ENCODE peak calls at places on chromosomes 3 and 15, in five cellular contexts. P, V, I, U and A are unnamed samples.

GRCh38 chr3:102525624-102526023 is 90.8 kb downstream of the ZPLD1 start:
- DNase-seq in P (no peak), I (no peak), U (no peak), V (no peak), A (no peak)

GRCh38 chr15:89444855-89445254 is 51.5 kb downstream of the RHCG start:
- DNase-seq in U (no peak), I (no peak), P (no peak), V (no peak), A (no peak)

GRCh38 chr3:152155654-152156053 is 113.1 kb upstream of the MBNL1 start:
- DNase-seq in P (no peak), I (no peak), U (no peak), V (no peak), A (no peak)

GRCh38 chr3:184786271-184787010 is 25.5 kb upstream of the VPS8 start:
- DNase-seq in U (peak; percentile 73), P (peak; percentile 92), I (no peak), V (peak; percentile 76), A (peak; percentile 51)

GRCh38 chr15:37764733-37765191 is 169.7 kb upstream of the TMCO5A start:
- DNase-seq in P (peak; percentile 74), V (no peak), I (no peak), U (no peak), A (peak; percentile 77)

GRCh38 chr3:5149306-5149880 is 27.3 kb downstream of the ARL8B start:
- DNase-seq in U (no peak), V (no peak), I (no peak), P (no peak), A (no peak)

GRCh38 chr3:154060606-154061380 is 60.4 kb upstream of the ARHGEF26 start:
- DNase-seq in U (no peak), P (peak; percentile 25), V (no peak), I (peak; percentile 35), A (no peak)

GRCh38 chr3:175983369-175983768 is 1124.2 kb downstream of the NAALADL2 start:
- DNase-seq in P (peak; percentile 61), U (no peak), I (no peak), V (no peak), A (no peak)

GRCh38 chr15:80403712-80404056 is 498 bp upstream of the ARNT2 start:
- DNase-seq in U (peak; percentile 51), P (no peak), V (peak; percentile 60), I (peak; percentile 50), A (no peak)

GRCh38 chr3:189720746-189721426 is 89.7 kb downstream of the TP63 start:
- DNase-seq in I (no peak), P (no peak), V (no peak), U (no peak), A (no peak)

GRCh38 chr3:172152869-172153268 is 113.5 kb downstream of the FNDC3B start:
- DNase-seq in U (no peak), V (no peak), I (no peak), P (peak; percentile 67), A (no peak)
- H3K4me1 ChIP-seq in U (peaks cover 64% of the 10 kb centered on the region), V (peaks cover 79% of the 10 kb centered on the region), I (peaks cover 25% of the 10 kb centered on the region), P (peaks cover 22% of the 10 kb centered on the region), A (peaks cover 30% of the 10 kb centered on the region)

DNA sequence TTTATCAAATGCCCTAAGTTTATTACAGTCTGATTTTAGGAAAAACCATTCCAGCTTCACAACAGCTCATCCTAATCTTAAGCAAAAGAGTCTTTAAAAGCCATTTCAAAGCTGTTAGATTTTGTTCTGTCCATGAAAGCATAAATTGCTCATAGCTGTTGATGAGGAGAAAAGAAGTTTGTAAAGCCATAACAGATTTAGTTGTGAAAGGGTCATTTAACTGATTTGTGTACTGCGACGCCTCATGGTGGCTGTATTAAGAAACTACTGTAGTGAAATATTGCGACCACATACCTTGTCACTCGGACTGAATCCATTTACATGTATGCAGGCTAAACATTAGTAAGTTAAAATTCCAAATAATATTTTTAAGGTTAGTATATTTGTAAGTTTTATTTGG is 20.9 kb downstream of the BBX start:
- DNase-seq in V (no peak), U (no peak), I (no peak), P (no peak), A (no peak)
- TF ChIP-seq CTCF in V (no peak), U (peak; percentile 11), I (peak; percentile 58), P (peak; percentile 6), A (peak; percentile 12)

DNA sequence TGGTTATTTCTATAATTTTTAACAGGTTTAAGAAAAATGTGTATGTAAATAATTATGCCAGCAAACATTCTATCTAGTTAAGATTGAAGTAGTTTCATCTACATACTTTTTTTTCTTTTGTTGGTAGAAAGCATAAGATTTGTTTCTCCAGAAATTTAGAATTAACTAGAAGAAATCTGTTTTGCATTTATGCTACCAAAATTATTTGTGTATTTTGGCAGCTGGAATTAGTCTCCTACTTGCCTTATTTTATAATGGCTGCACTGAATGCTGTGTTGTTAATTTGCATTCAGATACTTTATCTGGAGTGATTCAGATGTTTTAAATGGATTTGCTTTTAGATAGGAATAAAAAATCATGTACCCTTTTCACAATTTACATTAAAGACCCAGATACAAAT is 100.2 kb upstream of the NAALADL2 start:
- DNase-seq in V (no peak), I (no peak), U (no peak), P (no peak), A (no peak)
- H3K4me1 ChIP-seq in V (no peaks in the 10 kb centered on the region), I (no peaks in the 10 kb centered on the region), U (no peaks in the 10 kb centered on the region), P (no peaks in the 10 kb centered on the region), A (no peaks in the 10 kb centered on the region)

GRCh38 chr3:119349353-119349752 is 55.2 kb downstream of the ARHGAP31 start:
- DNase-seq in P (no peak), V (no peak), I (peak; percentile 76), U (no peak), A (no peak)

GRCh38 chr3:119350114-119350513 is 55.9 kb downstream of the ARHGAP31 start:
- DNase-seq in P (no peak), V (peak; percentile 65), I (peak; percentile 83), U (no peak), A (peak; percentile 30)

GRCh38 chr3:119356646-119357045 is 62.5 kb downstream of the ARHGAP31 start:
- DNase-seq in I (no peak), V (no peak), P (no peak), U (no peak), A (no peak)

GRCh38 chr3:119352235-119352634 is 58.1 kb downstream of the ARHGAP31 start:
- DNase-seq in I (no peak), U (no peak), P (peak; percentile 31), V (no peak), A (no peak)

DNA sequence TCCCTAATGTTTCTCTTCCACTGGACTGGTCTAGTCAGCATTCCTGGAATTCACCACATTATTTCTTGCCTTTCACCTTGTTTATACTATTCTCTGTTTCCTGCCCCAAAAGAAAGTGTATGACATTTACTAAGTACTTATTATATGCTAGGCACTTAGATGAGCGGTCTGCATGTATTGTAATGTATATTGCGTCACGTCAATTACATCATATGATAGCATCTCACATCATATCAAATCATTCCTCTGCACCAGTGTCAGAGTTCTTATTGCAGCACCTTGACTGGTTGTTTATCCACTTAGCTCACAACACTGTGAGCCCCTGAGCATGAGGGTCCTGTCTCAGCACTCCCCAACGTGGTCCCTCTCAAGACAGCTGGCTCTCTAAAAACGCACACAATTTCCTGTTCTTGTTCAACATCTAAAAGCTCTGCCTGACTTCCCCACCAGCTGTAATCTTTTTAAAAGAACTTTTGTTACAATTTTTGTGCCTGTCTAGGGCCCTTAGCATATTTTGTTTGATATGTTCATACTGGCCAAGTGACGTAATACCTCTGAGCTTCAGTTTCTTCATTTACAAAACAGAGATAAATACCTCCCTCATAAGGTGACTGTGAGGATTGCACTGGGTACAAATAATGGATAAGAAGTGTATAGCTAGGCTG is 58.8 kb downstream of the ARHGAP31 start:
- DNase-seq in V (no peak), I (no peak), U (no peak), P (peak; percentile 89), A (no peak)
- TF ChIP-seq CTCF in V (peak; percentile 35), I (peak; percentile 38), U (peak; percentile 40), P (peak; percentile 64), A (peak; percentile 44)

GRCh38 chr15:75517233-75517632 is 61.9 kb downstream of the PTPN9 start:
- DNase-seq in V (no peak), P (peak; percentile 36), U (no peak), I (no peak), A (no peak)
- H3K4me1 ChIP-seq in V (no peaks in the 10 kb centered on the region), P (no peaks in the 10 kb centered on the region), U (no peaks in the 10 kb centered on the region), I (no peaks in the 10 kb centered on the region), A (no peaks in the 10 kb centered on the region)

DNA sequence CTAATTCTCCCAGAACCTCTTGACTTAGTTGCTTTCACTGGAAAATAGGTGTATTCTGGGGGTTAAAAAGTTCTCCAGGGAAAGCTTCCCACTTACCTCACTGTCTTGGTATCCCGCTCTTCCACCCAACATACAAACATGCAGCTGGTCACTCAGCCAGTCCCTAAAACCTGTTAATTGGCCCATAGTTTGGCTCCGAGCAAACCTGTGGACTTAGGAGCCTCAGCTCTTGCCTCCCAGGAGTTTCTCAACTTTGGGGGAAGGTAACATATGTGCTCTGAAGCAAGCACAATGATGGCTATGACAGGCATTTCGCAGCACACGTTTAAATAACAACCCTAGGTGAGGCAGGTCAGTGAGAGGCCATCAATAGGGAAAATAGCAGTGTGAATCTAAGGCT is 25.8 kb upstream of the LRRFIP2 start:
- DNase-seq in V (no peak), I (no peak), P (no peak), U (no peak), A (no peak)
- TF ChIP-seq CTCF in V (no peak), I (no peak), P (no peak), U (no peak), A (no peak)

DNA sequence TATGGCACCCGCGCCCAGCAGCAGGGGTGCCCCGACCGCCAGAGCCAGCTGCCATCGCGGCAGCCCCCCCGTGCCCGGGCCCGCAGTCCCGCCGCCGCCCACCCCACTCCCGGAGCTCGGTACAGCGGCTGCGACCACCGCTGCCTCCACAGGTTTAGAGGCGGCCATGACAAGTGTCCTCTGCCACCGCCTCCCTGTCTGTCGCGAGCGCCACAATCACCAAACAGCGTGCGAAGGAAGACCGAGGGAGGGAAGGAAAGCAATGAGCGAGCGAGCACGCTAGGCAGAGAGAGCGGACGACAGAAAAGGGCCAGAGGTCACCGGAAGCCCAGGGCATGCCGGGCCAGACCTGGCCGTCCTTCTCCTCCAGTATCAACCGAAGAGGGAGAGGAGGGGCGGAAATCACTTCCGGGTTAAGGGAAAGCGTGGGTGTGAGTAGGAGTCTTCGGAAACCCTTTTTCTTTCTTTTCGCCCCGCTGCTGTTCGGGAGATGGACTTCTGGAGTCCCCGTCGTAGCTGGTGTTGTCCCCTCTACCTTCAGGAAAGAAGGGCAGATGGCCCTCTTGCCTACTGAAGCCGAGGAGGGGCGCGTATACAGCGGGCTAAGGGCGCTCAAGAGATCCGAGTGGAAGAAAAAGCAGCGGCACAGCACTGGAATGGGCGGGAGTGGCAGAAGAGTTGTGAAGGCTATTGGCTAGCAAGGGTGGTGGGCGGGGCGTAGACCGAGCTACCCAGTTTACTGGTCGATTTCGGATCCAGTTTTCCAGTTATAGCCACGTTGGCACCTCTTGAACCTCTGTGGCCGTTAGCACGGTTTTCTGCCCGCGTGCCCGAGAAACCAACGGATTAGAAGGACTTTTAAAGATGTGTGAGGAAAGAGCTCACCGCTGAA is at the start of the genes LNP1 and TOMM70:
- DNase-seq in V (peak; percentile 97), P (peak; percentile 96), U (peak; percentile 99), I (peak; percentile 97), A (peak; percentile 99)
- H3K4me1 ChIP-seq in V (peaks cover 55% of the 10 kb centered on the region), P (no peaks in the 10 kb centered on the region), U (peaks cover 40% of the 10 kb centered on the region), I (peaks cover 2% of the 10 kb centered on the region), A (peaks cover 19% of the 10 kb centered on the region)